ENCODE peak calls at places on chromosome 14, in ten cellular contexts. G is nucleus accumbens; Z is NCI-H2171; O is GM12864; B is KBM-7; S is activated CD4-positive, alpha-beta T cell treated with anti-CD3 and anti-CD28 coated beads, Interleukin-2, amount 10 ng/mL, durations not matched to agents 7 days and 5 days; R is AG04450; C is osteocyte; V is hippocampal formation; K is lower leg skin. L is an unnamed sample.

GRCh38 chr14:94775082-94775874 is 5.4 kb upstream of the GSC start:
- DNase-seq in G (no peak), Z (no peak), O (no peak), B (no peak), S (no peak), R (no peak), C (no peak), V (no peak), K (no peak), L (no peak)

GRCh38 chr14:75826599-75826998 is 155.2 kb downstream of the TGFB3 start:
- DNase-seq in G (no peak), Z (no peak), O (no peak), B (no peak), S (no peak), R (no peak), C (no peak), V (no peak), K (no peak), L (no peak)

GRCh38 chr14:78227466-78228077 is 57.4 kb downstream of the NRXN3 start:
- DNase-seq in G (no peak), Z (no peak), O (no peak), B (no peak), S (no peak), R (no peak), C (no peak), V (no peak), K (no peak), L (no peak)

GRCh38 chr14:34203271-34203722 is 252.4 kb upstream of the EGLN3 start:
- DNase-seq in G (no peak), Z (no peak), O (no peak), B (peak; percentile 16), S (no peak), R (no peak), C (no peak), V (no peak), K (no peak), L (no peak)

GRCh38 chr14:35347323-35348043 is 55.3 kb downstream of the PSMA6 start:
- DNase-seq in G (no peak), Z (no peak), O (no peak), B (peak; percentile 67), S (no peak), R (no peak), C (no peak), V (no peak), K (no peak), L (no peak)

GRCh38 chr14:105944632-105945610 is 418.5 kb downstream of the TMEM121 start:
- DNase-seq in G (no peak), Z (peak; percentile 68), O (no peak), B (peak; percentile 83), S (peak; percentile 80), R (no peak), C (no peak), V (no peak), K (peak; percentile 33), L (peak; percentile 39)

GRCh38 chr14:102951034-102951433 is 28.6 kb downstream of the AMN start:
- DNase-seq in G (peak; percentile 83), Z (no peak), O (no peak), B (no peak), S (no peak), R (no peak), C (no peak), V (peak; percentile 86), K (no peak), L (no peak)

GRCh38 chr14:68576496-68577244 is 216.2 kb downstream of the ZFP36L1 start:
- DNase-seq in G (no peak), Z (no peak), O (no peak), B (no peak), S (no peak), R (no peak), C (no peak), V (no peak), K (no peak), L (no peak)

GRCh38 chr14:79279645-79280399 is 931.5 kb downstream of the DIO2 start:
- DNase-seq in G (no peak), Z (peak; percentile 48), O (no peak), B (no peak), S (no peak), R (no peak), C (no peak), V (no peak), K (no peak), L (no peak)

GRCh38 chr14:66443158-66443695 is 42.9 kb upstream of the CCDC196 start:
- DNase-seq in G (no peak), Z (no peak), O (no peak), B (no peak), S (no peak), R (no peak), C (no peak), V (no peak), K (no peak), L (no peak)

GRCh38 chr14:50758945-50759344 is 72.0 kb downstream of the NIN start:
- DNase-seq in G (no peak), Z (no peak), O (no peak), B (no peak), S (no peak), R (no peak), C (no peak), V (no peak), K (no peak), L (no peak)

L was measured in iPS-NIHi11.